ENCODE peak calls at places on chromosomes 7 and 10, in eight cellular contexts. W is AG09309; H is K562; U is chondrocyte; B is KG1; D is ACHN; O is NCI-H1092; R is activated effector memory CD4-positive, alpha-beta T cell treated with anti-CD3 and anti-CD28 coated beads, Interleukin-2, amount 50 U/mL, for 16 hours. L is an unnamed sample.

GRCh38 chr10:21517983-21518628 is 7.4 kb downstream of the SKIDA1 start:
- DNase-seq in H (no peak), W (no peak), R (no peak), B (peak), O (peak), U (no peak), D (peak), L (peak)

GRCh38 chr7:157472311-157473050 is 135.7 kb downstream of the DNAJB6 start:
- DNase-seq in U (no peak), O (no peak), W (no peak), B (no peak), R (no peak), H (no peak), D (no peak), L (no peak)

GRCh38 chr10:77042706-77043105 is 594.9 kb downstream of the KCNMA1 start:
- DNase-seq in D (no peak), B (no peak), U (no peak), H (no peak), W (no peak), O (no peak), R (no peak), L (no peak)

GRCh38 chr10:131689954-131690669 is 210.7 kb upstream of the PPP2R2D start:
- DNase-seq in O (no peak), H (no peak), W (no peak), R (no peak), B (no peak), U (peak), D (no peak), L (no peak)

GRCh38 chr7:14424675-14425074 is 435.2 kb upstream of the ETV1 start:
- DNase-seq in U (no peak), W (no peak), O (no peak), D (no peak), R (no peak), H (no peak), B (no peak), L (no peak)

GRCh38 chr7:140552240-140552679 is 73.0 kb upstream of the MKRN1 start:
- DNase-seq in B (no peak), D (no peak), H (no peak), W (no peak), O (no peak), R (no peak), U (no peak), L (no peak)

GRCh38 chr7:568681-569035 is 49.0 kb upstream of the PDGFA start:
- DNase-seq in D (no peak), O (no peak), B (no peak), H (no peak), W (peak), R (no peak), U (no peak), L (no peak)

GRCh38 chr7:140190588-140190987 is 13.8 kb upstream of the KDM7A start:
- DNase-seq in R (no peak), O (no peak), D (no peak), B (no peak), U (no peak), H (no peak), W (no peak), L (no peak)

GRCh38 chr10:95035343-95036283 is 33.7 kb downstream of the CYP2C8 start:
- DNase-seq in W (no peak), O (no peak), B (no peak), H (no peak), U (no peak), D (no peak), R (no peak), L (no peak)

GRCh38 chr10:103618575-103619423 is 125.3 kb downstream of the NEURL1 start:
- DNase-seq in U (no peak), W (peak), D (no peak), H (peak), R (no peak), O (no peak), B (no peak), L (no peak)

GRCh38 chr10:31645786-31646185 is 282.8 kb downstream of the ARHGAP12 start:
- DNase-seq in W (no peak), B (no peak), D (no peak), O (no peak), R (no peak), U (no peak), H (no peak), L (no peak)

GRCh38 chr7:128946936-128947830 is 9.5 kb downstream of the IRF5 start:
- DNase-seq in H (peak), D (peak), R (no peak), W (no peak), B (no peak), U (no peak), O (no peak), L (no peak)

GRCh38 chr7:158263110-158263963 is 324.3 kb downstream of the PTPRN2 start:
- DNase-seq in W (no peak), H (no peak), R (no peak), U (peak), O (no peak), D (no peak), B (no peak), L (no peak)

GRCh38 chr10:103395754-103396066 is 565 bp downstream of the ATP5MK start:
- DNase-seq in U (no peak), B (no peak), O (no peak), R (no peak), H (no peak), W (no peak), D (peak), L (peak)

GRCh38 chr7:30760514-30761213 is 8.7 kb downstream of the INMT start:
- DNase-seq in R (no peak), H (no peak), U (no peak), W (no peak), O (no peak), D (no peak), B (no peak), L (no peak)

GRCh38 chr10:119614686-119615085 is 17.9 kb upstream of the TIAL1 start:
- DNase-seq in U (no peak), D (no peak), W (no peak), H (no peak), R (no peak), O (no peak), B (no peak), L (no peak)

GRCh38 chr7:51376420-51377092 is 59.9 kb upstream of the COBL start:
- DNase-seq in O (no peak), H (peak), D (peak), R (no peak), B (peak), W (no peak), U (no peak), L (no peak)

GRCh38 chr7:150999497-151000225 is 8.8 kb downstream of the NOS3 start:
- DNase-seq in O (no peak), D (no peak), R (no peak), U (no peak), H (no peak), B (no peak), W (no peak), L (no peak)

GRCh38 chr10:30811665-30812017 is 182.1 kb upstream of the LYZL2 start:
- DNase-seq in B (no peak), D (no peak), R (no peak), U (no peak), H (no peak), W (no peak), O (no peak), L (no peak)

GRCh38 chr10:103197177-103197576 is 4.1 kb upstream of the NT5C2 start:
- DNase-seq in H (peak), W (no peak), U (no peak), B (peak), D (peak), O (no peak), R (no peak), L (no peak)

GRCh38 chr7:27739301-27739913 is 555 bp upstream of the TAX1BP1 start:
- DNase-seq in W (no peak), B (no peak), O (no peak), U (no peak), D (no peak), R (no peak), H (peak), L (peak)

GRCh38 chr7:25389489-25390106 is 161.3 kb upstream of the NPVF start:
- DNase-seq in O (peak), W (no peak), R (no peak), U (no peak), B (peak), H (peak), D (peak), L (peak)

GRCh38 chr7:140397784-140398750 is at the start of gene SLC37A3:
- DNase-seq in H (peak), U (peak), B (no peak), D (peak), R (peak), W (peak), O (peak), L (peak)

GRCh38 chr10:110350812-110351211 is 46.1 kb upstream of the SMNDC1 start:
- DNase-seq in H (no peak), D (no peak), R (no peak), O (no peak), W (no peak), U (no peak), B (no peak), L (no peak)

GRCh38 chr10:59709472-59710125 is at the start of gene SLC16A9:
- DNase-seq in U (no peak), W (no peak), D (peak), R (peak), H (peak), O (peak), B (no peak), L (peak)